ENCODE peak calls at places on chromosomes 4 and X, in four cellular contexts. One of them, this sample, is unnamed.

GRCh38 chr4:123361195-123361861 is 35.3 kb upstream of the SPRY1 start:
- DNase-seq in fibroblast of pulmonary artery: peak
- DNase-seq in thoracic aorta: peak
- DNase-seq in progenitor cell of endocrine pancreas: no peak
- DNase-seq in this sample: no peak

GRCh38 chrX:146615807-146616206 is 193.8 kb upstream of the CXorf51B start:
- DNase-seq in fibroblast of pulmonary artery: no peak
- DNase-seq in thoracic aorta: no peak
- DNase-seq in progenitor cell of endocrine pancreas: no peak
- DNase-seq in this sample: no peak

GRCh38 chr4:169664615-169665014 is 44.2 kb downstream of the CLCN3 start:
- DNase-seq in fibroblast of pulmonary artery: no peak
- DNase-seq in thoracic aorta: no peak
- DNase-seq in progenitor cell of endocrine pancreas: no peak
- DNase-seq in this sample: no peak

GRCh38 chrX:122565952-122566351 is 618.1 kb upstream of the GRIA3 start:
- DNase-seq in fibroblast of pulmonary artery: peak
- DNase-seq in thoracic aorta: peak
- DNase-seq in progenitor cell of endocrine pancreas: no peak
- DNase-seq in this sample: no peak

GRCh38 chr4:151808120-151808529 is 47.3 kb upstream of the GATB start:
- DNase-seq in fibroblast of pulmonary artery: no peak
- DNase-seq in thoracic aorta: no peak
- DNase-seq in progenitor cell of endocrine pancreas: no peak
- DNase-seq in this sample: no peak

GRCh38 chrX:21438792-21439191 is 64.6 kb downstream of the CNKSR2 start:
- DNase-seq in fibroblast of pulmonary artery: peak
- DNase-seq in thoracic aorta: no peak
- DNase-seq in progenitor cell of endocrine pancreas: no peak
- DNase-seq in this sample: no peak

GRCh38 chr4:112077743-112078142 is 67.5 kb upstream of the FAM241A start:
- DNase-seq in fibroblast of pulmonary artery: no peak
- DNase-seq in thoracic aorta: no peak
- DNase-seq in progenitor cell of endocrine pancreas: no peak
- DNase-seq in this sample: no peak

GRCh38 chrX:107677909-107678308 is 49.6 kb downstream of the PRPS1 start:
- DNase-seq in fibroblast of pulmonary artery: peak
- DNase-seq in thoracic aorta: no peak
- DNase-seq in progenitor cell of endocrine pancreas: no peak
- DNase-seq in this sample: no peak

GRCh38 chr4:129236351-129236750 is 140.4 kb downstream of the C4orf33 start:
- DNase-seq in fibroblast of pulmonary artery: no peak
- DNase-seq in thoracic aorta: no peak
- DNase-seq in progenitor cell of endocrine pancreas: no peak
- DNase-seq in this sample: no peak

GRCh38 chr4:1523033-1523432 is 116.8 kb upstream of the NKX1-1 start:
- DNase-seq in fibroblast of pulmonary artery: no peak
- DNase-seq in thoracic aorta: no peak
- DNase-seq in progenitor cell of endocrine pancreas: no peak
- DNase-seq in this sample: no peak

GRCh38 chr4:45897934-45898585 is 225.8 kb downstream of the GABRG1 start:
- DNase-seq in fibroblast of pulmonary artery: no peak
- DNase-seq in thoracic aorta: no peak
- DNase-seq in progenitor cell of endocrine pancreas: no peak
- DNase-seq in this sample: no peak

GRCh38 chr4:8403173-8403753 is 37.3 kb downstream of the ACOX3 start:
- DNase-seq in fibroblast of pulmonary artery: peak
- DNase-seq in thoracic aorta: peak
- DNase-seq in progenitor cell of endocrine pancreas: peak
- DNase-seq in this sample: peak

GRCh38 chr4:54400802-54401201 is 171.7 kb downstream of the PDGFRA start:
- DNase-seq in fibroblast of pulmonary artery: peak
- DNase-seq in thoracic aorta: no peak
- DNase-seq in progenitor cell of endocrine pancreas: no peak
- DNase-seq in this sample: no peak

GRCh38 chr4:129362685-129363274 is 266.8 kb downstream of the C4orf33 start:
- DNase-seq in fibroblast of pulmonary artery: peak
- DNase-seq in thoracic aorta: peak
- DNase-seq in progenitor cell of endocrine pancreas: peak
- DNase-seq in this sample: no peak

This sample was measured in activated naive CD4-positive, alpha-beta T cell.